ENCODE peak calls at places on chromosomes 11 and 22, in nine cellular contexts. W is adrenal gland, R is A549, C is tibial nerve, N is stomach, O is heart left ventricle, P is esophagus squamous epithelium, S is ovary, L is breast epithelium. U is an unnamed sample.

GRCh38 chr22:21741059-21741458 is 5.5 kb upstream of the YPEL1 start:
- DNase-seq in W (no peak), R (no peak), C (no peak), N (no peak), O (no peak), P (no peak), S (no peak), L (no peak), U (no peak)

GRCh38 chr11:1074244-1075221 is at the start of gene MUC2:
- DNase-seq in W (peak), R (no peak), C (no peak), N (no peak), O (peak), P (no peak), S (peak), L (peak), U (no peak)

GRCh38 chr11:45318516-45318915 is 32.4 kb upstream of the SYT13 start:
- DNase-seq in W (no peak), R (no peak), C (no peak), N (no peak), O (no peak), P (no peak), S (no peak), L (no peak), U (no peak)

GRCh38 chr22:37559901-37560681 is at the start of gene CDC42EP1:
- DNase-seq in W (peak), R (no peak), C (no peak), N (peak), O (peak), P (no peak), S (peak), L (no peak), U (peak)

GRCh38 chr22:42892571-42893316 is 35.7 kb upstream of the ARFGAP3 start:
- DNase-seq in W (no peak), R (no peak), C (no peak), N (peak), O (no peak), P (no peak), S (no peak), L (no peak), U (peak)

GRCh38 chr11:102776454-102776853 is 4.0 kb downstream of the MMP10 start:
- DNase-seq in W (no peak), R (no peak), C (no peak), N (no peak), O (no peak), P (no peak), S (no peak), L (no peak), U (no peak)

GRCh38 chr11:31656051-31656450 is 146.5 kb downstream of the ELP4 start:
- DNase-seq in W (no peak), R (no peak), C (no peak), N (no peak), O (no peak), P (no peak), S (no peak), L (no peak), U (no peak)

GRCh38 chr11:76791861-76792260 is 8.7 kb downstream of the TSKU start:
- DNase-seq in W (no peak), R (no peak), C (no peak), N (peak), O (no peak), P (no peak), S (no peak), L (no peak), U (peak)

GRCh38 chr22:44330188-44330726 is 17.5 kb upstream of the SHISAL1 start:
- DNase-seq in W (no peak), R (no peak), C (no peak), N (no peak), O (no peak), P (no peak), S (no peak), L (no peak), U (no peak)

GRCh38 chr22:30994960-30995359 is 25.9 kb downstream of the TUG1 start:
- DNase-seq in W (no peak), R (no peak), C (no peak), N (no peak), O (no peak), P (no peak), S (no peak), L (no peak), U (no peak)

GRCh38 chr11:28759311-28759710 is 651.1 kb downstream of the METTL15 start:
- DNase-seq in W (no peak), R (no peak), C (no peak), N (peak), O (no peak), P (no peak), S (no peak), L (no peak), U (no peak)

GRCh38 chr22:18023509-18024275 is 669 bp downstream of the MICAL3 start:
- DNase-seq in W (peak), R (peak), C (peak), N (peak), O (peak), P (no peak), S (peak), L (peak), U (peak)

GRCh38 chr11:32231909-32232493 is 141.1 kb downstream of the RCN1 start:
- DNase-seq in W (no peak), R (peak), C (no peak), N (no peak), O (no peak), P (no peak), S (no peak), L (no peak), U (no peak)

GRCh38 chr11:70032470-70032795 is 45.7 kb upstream of the ANO1 start:
- DNase-seq in W (no peak), R (no peak), C (no peak), N (no peak), O (no peak), P (no peak), S (no peak), L (no peak), U (no peak)

GRCh38 chr11:102396708-102397563 is 49.9 kb downstream of the BIRC2 start:
- DNase-seq in W (no peak), R (no peak), C (no peak), N (no peak), O (no peak), P (no peak), S (no peak), L (no peak), U (no peak)

GRCh38 chr22:42760806-42761565 is 40.3 kb upstream of the A4GALT start:
- DNase-seq in W (no peak), R (no peak), C (no peak), N (no peak), O (no peak), P (no peak), S (no peak), L (no peak), U (no peak)

GRCh38 chr11:14288189-14288935 is 70.6 kb downstream of the RRAS2 start:
- DNase-seq in W (no peak), R (no peak), C (no peak), N (no peak), O (no peak), P (no peak), S (no peak), L (no peak), U (no peak)

GRCh38 chr11:68412593-68413475 is 47.7 kb upstream of the PPP6R3 start:
- DNase-seq in W (no peak), R (no peak), C (no peak), N (no peak), O (no peak), P (no peak), S (no peak), L (no peak), U (no peak)

GRCh38 chr22:43002198-43002577 is 12.8 kb downstream of the PACSIN2 start:
- DNase-seq in W (no peak), R (no peak), C (no peak), N (no peak), O (no peak), P (no peak), S (no peak), L (no peak), U (no peak)

GRCh38 chr22:46350646-46351045 is 15.1 kb downstream of the TRMU start:
- DNase-seq in W (no peak), R (no peak), C (no peak), N (no peak), O (peak), P (no peak), S (no peak), L (no peak), U (no peak)

GRCh38 chr22:37401861-37402506 is 25.3 kb downstream of the ELFN2 start:
- DNase-seq in W (no peak), R (no peak), C (no peak), N (no peak), O (no peak), P (no peak), S (no peak), L (no peak), U (no peak)

GRCh38 chr22:43401661-43402060 is 10.2 kb upstream of the MPPED1 start:
- DNase-seq in W (no peak), R (no peak), C (no peak), N (no peak), O (peak), P (no peak), S (no peak), L (no peak), U (no peak)

GRCh38 chr11:113193894-113194293 is 120.5 kb upstream of the TTC12 start:
- DNase-seq in W (peak), R (no peak), C (peak), N (peak), O (no peak), P (no peak), S (peak), L (no peak), U (peak)

DNA sequence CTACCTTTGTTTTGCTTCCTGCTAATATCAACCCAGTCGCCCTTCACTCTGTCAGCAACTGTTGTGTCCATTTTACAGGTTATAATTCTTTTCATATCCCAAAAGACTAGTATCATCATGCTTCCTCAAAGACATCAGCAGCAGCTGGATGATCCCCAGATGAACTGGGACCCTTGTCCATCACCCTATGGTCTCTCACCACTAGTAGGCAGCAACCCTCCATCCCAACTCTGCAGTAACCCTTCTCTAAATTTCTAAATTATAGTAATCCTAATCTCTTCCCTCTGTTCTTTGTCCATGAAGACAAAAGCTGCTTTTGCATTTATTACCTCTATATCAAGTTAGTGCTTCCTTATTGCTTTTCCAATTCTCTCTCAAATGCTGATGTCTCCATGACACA is 1025.8 kb downstream of the FAM181B start:
- DNase-seq in W (no peak), R (no peak), C (no peak), N (no peak), O (no peak), P (no peak), S (no peak), L (no peak), U (no peak)
- TF ChIP-seq CTCF in W (no peak), R (no peak), C (no peak), N (no peak), O (no peak), P (no peak), S (no peak), L (no peak), U (no peak)

GRCh38 chr11:67364169-67364568 is 9.2 kb downstream of the CLCF1 start:
- DNase-seq in W (no peak), R (no peak), C (no peak), N (no peak), O (no peak), P (no peak), S (no peak), L (no peak), U (no peak)
- H3K27ac ChIP-seq in W (no peak), R (peak), C (no peak), N (no peak), O (no peak), P (no peak), S (no peak), L (no peak), U (no peak)

GRCh38 chr22:38872831-38873248 is 824 bp upstream of the CBX6 start:
- DNase-seq in W (peak), R (peak), C (no peak), N (peak), O (peak), P (no peak), S (peak), L (peak), U (peak)

GRCh38 chr22:38871360-38872171 is 450 bp downstream of the CBX6 start:
- DNase-seq in W (peak), R (no peak), C (no peak), N (peak), O (no peak), P (no peak), S (peak), L (no peak), U (no peak)

GRCh38 chr22:38872172-38872830 is at the start of gene CBX6:
- DNase-seq in W (peak), R (peak), C (peak), N (peak), O (peak), P (peak), S (peak), L (peak), U (peak)

GRCh38 chr22:38874529-38875222 is 2.7 kb upstream of the CBX6 start:
- DNase-seq in W (no peak), R (no peak), C (no peak), N (peak), O (no peak), P (no peak), S (no peak), L (no peak), U (no peak)

GRCh38 chr22:38873469-38874411 is 1.7 kb upstream of the CBX6 start:
- DNase-seq in W (no peak), R (no peak), C (no peak), N (peak), O (no peak), P (no peak), S (no peak), L (no peak), U (no peak)
- TF ChIP-seq POLR2A in W (no peak), R (no peak), C (no peak), N (no peak), O (no peak), P (no peak), S (no peak), L (no peak), U (no peak)

GRCh38 chr22:35683560-35683959 is 34.1 kb upstream of the APOL5 start:
- DNase-seq in W (no peak), R (no peak), C (no peak), N (no peak), O (no peak), P (no peak), S (no peak), L (no peak), U (no peak)
- TF ChIP-seq CTCF in W (no peak), R (no peak), C (no peak), N (no peak), O (no peak), P (no peak), S (no peak), L (no peak), U (no peak)

DNA sequence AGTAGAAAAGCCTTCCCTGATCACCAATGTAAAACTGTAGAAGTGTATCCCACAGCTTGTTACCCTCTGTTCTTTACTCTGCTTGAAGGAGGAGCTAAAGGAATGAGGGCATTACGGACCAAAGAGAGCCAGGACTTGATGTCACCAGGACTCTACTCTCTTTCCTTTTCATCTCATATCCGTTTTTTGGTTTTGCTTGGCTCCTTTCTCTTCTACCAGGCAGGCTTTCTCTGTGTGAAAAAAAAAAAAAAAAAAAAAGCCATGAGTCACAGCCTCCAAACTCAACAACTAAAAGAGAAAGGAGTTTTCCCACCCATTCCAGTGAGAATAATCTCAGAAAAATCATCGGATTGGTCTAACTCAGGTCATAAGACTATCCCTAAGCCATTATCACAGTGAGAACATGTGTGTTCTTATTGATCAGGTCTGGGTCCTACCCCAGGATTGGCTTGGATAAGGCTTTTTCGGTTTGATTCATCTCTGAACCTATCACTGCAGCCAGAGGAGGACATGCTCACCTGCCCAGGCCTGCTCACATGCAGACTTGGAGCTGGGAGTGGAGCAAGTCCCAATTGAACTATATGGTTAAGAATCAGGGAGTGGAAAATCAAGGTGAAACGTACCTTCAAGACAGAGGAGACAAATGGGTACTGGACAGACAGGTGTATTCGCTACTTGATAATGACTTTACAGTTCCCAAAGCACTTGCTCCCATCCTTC is 19.4 kb upstream of the LRRC55 start:
- DNase-seq in W (no peak), R (no peak), C (no peak), N (no peak), O (no peak), P (no peak), S (no peak), L (no peak), U (no peak)
- H3K27ac ChIP-seq in W (no peak), R (peak), C (no peak), N (no peak), O (no peak), P (peak), S (no peak), L (no peak), U (no peak)

DNA sequence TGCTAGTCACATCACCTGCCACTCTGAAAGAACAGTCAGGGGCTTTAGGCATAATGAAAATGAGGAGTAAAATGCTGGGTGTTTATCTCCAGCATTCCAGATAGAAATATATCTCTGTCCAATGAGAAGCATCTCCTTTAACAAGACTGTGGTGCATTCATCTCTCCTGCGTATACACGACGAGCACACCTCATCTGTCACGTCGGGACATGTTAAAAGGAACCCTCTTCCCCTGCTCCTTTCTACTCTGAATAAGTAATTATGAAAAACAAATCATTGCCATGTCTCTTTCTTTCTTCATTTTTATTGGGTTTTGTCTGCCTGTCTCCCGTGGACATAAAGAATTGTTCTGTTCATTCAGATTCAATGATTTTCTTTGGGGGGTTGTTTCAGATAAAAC is 195.1 kb downstream of the MAML2 start:
- DNase-seq in W (no peak), R (no peak), C (no peak), N (no peak), O (no peak), P (no peak), S (no peak), L (no peak), U (no peak)
- TF ChIP-seq POLR2A in W (no peak), R (no peak), C (no peak), N (no peak), O (no peak), P (no peak), S (no peak), L (no peak), U (no peak)

GRCh38 chr11:96389604-96390402 is at the start of the genes CCDC82 and JRKL:
- DNase-seq in W (peak), R (peak), C (peak), N (peak), O (peak), P (peak), S (peak), L (peak), U (peak)

GRCh38 chr11:96390403-96390830 is 604 bp downstream of the JRKL start:
- DNase-seq in W (peak), R (peak), C (peak), N (no peak), O (no peak), P (no peak), S (no peak), L (no peak), U (no peak)

GRCh38 chr11:96393753-96394348 is 4.0 kb downstream of the JRKL start:
- DNase-seq in W (no peak), R (peak), C (no peak), N (no peak), O (no peak), P (no peak), S (no peak), L (no peak), U (no peak)

GRCh38 chr11:96388891-96389603 is 665 bp downstream of the CCDC82 start:
- DNase-seq in W (no peak), R (peak), C (no peak), N (no peak), O (no peak), P (no peak), S (no peak), L (no peak), U (no peak)

GRCh38 chr11:96391698-96392307 is 2.0 kb downstream of the JRKL start:
- DNase-seq in W (no peak), R (no peak), C (no peak), N (no peak), O (no peak), P (no peak), S (no peak), L (no peak), U (no peak)
- TF ChIP-seq CTCF in W (no peak), R (no peak), C (no peak), N (no peak), O (no peak), P (no peak), S (no peak), L (no peak), U (no peak)

DNA sequence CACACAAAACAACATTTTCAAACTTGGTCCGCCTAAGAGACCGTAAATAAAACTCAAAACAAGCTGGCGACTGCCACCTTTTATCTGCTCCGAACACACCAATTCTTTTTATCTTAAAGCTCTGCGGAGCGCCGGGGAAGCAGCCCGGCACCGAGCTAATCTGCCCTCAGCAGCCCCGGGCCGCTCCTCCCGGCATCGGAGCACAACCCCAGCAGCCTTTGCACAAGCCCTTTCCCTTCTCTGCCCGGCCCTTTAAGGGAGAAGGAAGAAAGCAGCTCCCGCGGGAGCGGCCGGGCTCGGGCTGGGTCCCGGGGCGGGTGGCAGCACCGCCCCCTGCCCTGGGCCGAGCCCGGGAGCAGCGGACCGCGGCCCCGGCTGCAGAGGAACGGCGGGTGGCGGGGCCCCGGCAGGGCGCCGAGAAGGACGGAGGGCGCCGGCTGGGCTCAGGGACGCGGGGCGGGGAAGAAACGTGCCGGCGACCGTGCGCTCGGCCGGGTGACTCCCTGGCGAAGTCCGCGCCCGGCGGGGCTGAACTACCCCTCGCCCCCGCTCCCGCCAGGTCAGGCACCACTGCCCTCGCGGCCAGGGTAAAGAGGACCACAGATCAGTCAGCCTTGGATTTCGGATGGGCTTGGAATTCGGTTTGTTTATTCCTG is 133.5 kb upstream of the C11orf58 start:
- DNase-seq in W (peak), R (peak), C (peak), N (peak), O (peak), P (no peak), S (no peak), L (no peak), U (peak)
- H3K27ac ChIP-seq in W (peak), R (peak), C (peak), N (peak), O (peak), P (peak), S (peak), L (peak), U (peak)